ENCODE peak calls at places on chromosome 18, in seven cellular contexts. C is fibroblast of the conjunctiva; X is left cardiac atrium; V is stimulated activated CD8-positive, alpha-beta memory T cell treated with anti-CD3 and anti-CD28 coated beads, Interleukin-4, amount 100 ng/mL, for 1 hour; R is spleen; Y is effector CD4-positive, alpha-beta T cell; N is HT1080. K is an unnamed sample.

GRCh38 chr18:35526476-35527120 is 28.8 kb upstream of the INO80C start:
- DNase-seq in C (peak), X (no peak), V (no peak), R (no peak), Y (no peak), N (no peak), K (no peak)

GRCh38 chr18:49561377-49562193 is at the start of gene LIPG:
- DNase-seq in C (no peak), X (peak), V (no peak), R (no peak), Y (peak), N (peak), K (no peak)

GRCh38 chr18:34726286-34727004 is 16.3 kb downstream of the DTNA start:
- DNase-seq in C (no peak), X (no peak), V (no peak), R (no peak), Y (no peak), N (no peak), K (no peak)

GRCh38 chr18:78073275-78073674 is 823.6 kb downstream of the GALR1 start:
- DNase-seq in C (no peak), X (no peak), V (no peak), R (no peak), Y (no peak), N (no peak), K (no peak)

GRCh38 chr18:63747006-63747405 is 28.2 kb upstream of the SERPINB7 start:
- DNase-seq in C (no peak), X (no peak), V (no peak), R (no peak), Y (no peak), N (no peak), K (no peak)

GRCh38 chr18:8424917-8425725 is 184.1 kb upstream of the RAB12 start:
- DNase-seq in C (no peak), X (no peak), V (no peak), R (no peak), Y (no peak), N (peak), K (no peak)

GRCh38 chr18:57397440-57397839 is 37.7 kb upstream of the ONECUT2 start:
- DNase-seq in C (no peak), X (no peak), V (no peak), R (no peak), Y (no peak), N (peak), K (no peak)

GRCh38 chr18:32847719-32848118 is 74.9 kb upstream of the KLHL14 start:
- DNase-seq in C (no peak), X (no peak), V (no peak), R (no peak), Y (no peak), N (no peak), K (no peak)

GRCh38 chr18:415627-416612 is 84.6 kb downstream of the COLEC12 start:
- DNase-seq in C (no peak), X (no peak), V (no peak), R (no peak), Y (no peak), N (peak), K (no peak)

GRCh38 chr18:57743008-57743407 is 60.1 kb downstream of the ATP8B1 start:
- DNase-seq in C (no peak), X (no peak), V (no peak), R (no peak), Y (no peak), N (peak), K (no peak)

GRCh38 chr18:6943143-6943542 is 174.5 kb downstream of the LAMA1 start:
- DNase-seq in C (no peak), X (no peak), V (no peak), R (no peak), Y (no peak), N (no peak), K (no peak)

GRCh38 chr18:46702399-46702798 is 45.4 kb upstream of the LOXHD1 start:
- DNase-seq in C (no peak), X (no peak), V (no peak), R (no peak), Y (no peak), N (no peak), K (peak)

GRCh38 chr18:62754026-62754425 is 38.7 kb downstream of the PHLPP1 start:
- DNase-seq in C (no peak), X (no peak), V (no peak), R (no peak), Y (no peak), N (no peak), K (no peak)

GRCh38 chr18:62460851-62461300 is 61.9 kb upstream of the ZCCHC2 start:
- DNase-seq in C (no peak), X (no peak), V (no peak), R (no peak), Y (no peak), N (no peak), K (no peak)

GRCh38 chr18:71807586-71807985 is 736.6 kb downstream of the CBLN2 start:
- DNase-seq in C (no peak), X (no peak), V (no peak), R (no peak), Y (no peak), N (no peak), K (no peak)

GRCh38 chr18:57436193-57436964 is 1.2 kb downstream of the ONECUT2 start:
- DNase-seq in C (no peak), X (no peak), V (no peak), R (no peak), Y (no peak), N (no peak), K (no peak)

GRCh38 chr18:79570266-79571201 is 109.1 kb upstream of the CTDP1 start:
- DNase-seq in C (no peak), X (no peak), V (no peak), R (peak), Y (no peak), N (peak), K (no peak)

GRCh38 chr18:64110692-64111480 is 38.0 kb downstream of the LINC00305 start:
- DNase-seq in C (no peak), X (no peak), V (no peak), R (no peak), Y (no peak), N (peak), K (no peak)

GRCh38 chr18:76461148-76461547 is 33.9 kb downstream of the ZNF516 start:
- DNase-seq in C (no peak), X (no peak), V (no peak), R (no peak), Y (no peak), N (no peak), K (no peak)

GRCh38 chr18:37176307-37176934 is 347.5 kb downstream of the KIAA1328 start:
- DNase-seq in C (no peak), X (no peak), V (no peak), R (no peak), Y (no peak), N (no peak), K (no peak)

GRCh38 chr18:28284132-28284531 is 107.2 kb upstream of the CDH2 start:
- DNase-seq in C (no peak), X (no peak), V (no peak), R (no peak), Y (no peak), N (peak), K (no peak)

GRCh38 chr18:34892379-34892778 is 148.8 kb upstream of the MAPRE2 start:
- DNase-seq in C (no peak), X (no peak), V (no peak), R (no peak), Y (no peak), N (no peak), K (no peak)

GRCh38 chr18:74745658-74746403 is 148.2 kb downstream of the ZNF407 start:
- DNase-seq in C (no peak), X (no peak), V (no peak), R (no peak), Y (no peak), N (peak), K (no peak)

GRCh38 chr18:11721720-11722119 is 32.7 kb downstream of the GNAL start:
- DNase-seq in C (no peak), X (no peak), V (no peak), R (no peak), Y (no peak), N (no peak), K (no peak)

GRCh38 chr18:33076601-33077000 is 303.8 kb upstream of the KLHL14 start:
- DNase-seq in C (no peak), X (no peak), V (no peak), R (no peak), Y (no peak), N (no peak), K (no peak)

GRCh38 chr18:48385595-48385994 is 23.6 kb downstream of the ZBTB7C start:
- DNase-seq in C (no peak), X (no peak), V (no peak), R (no peak), Y (no peak), N (no peak), K (no peak)